ENCODE peak calls at places on chromosomes 16 and 17, in nine cellular contexts. S, M, U, Z, K, W, E, J and D are unnamed samples.

GRCh38 chr16:1046271-1046955 is 26.1 kb upstream of the SSTR5 start:
- DNase-seq in S (no peak), M (no peak), U (no peak), Z (no peak), K (no peak), W (no peak), E (no peak), J (no peak), D (no peak)

GRCh38 chr17:39599006-39599664 is 8.6 kb downstream of the NEUROD2 start:
- DNase-seq in S (peak; percentile 71), M (no peak), U (no peak), Z (no peak), K (no peak), W (no peak), E (no peak), J (no peak), D (peak; percentile 46)

GRCh38 chr16:556479-557173 is 3.6 kb upstream of the PRR35 start:
- DNase-seq in S (no peak), M (no peak), U (no peak), Z (no peak), K (no peak), W (no peak), E (no peak), J (no peak), D (peak; percentile 73)

GRCh38 chr16:35714665-35715064 is 2255.3 kb downstream of the TP53TG3F start:
- DNase-seq in S (no peak), M (no peak), U (peak; percentile 27), Z (no peak), K (no peak), W (no peak), E (no peak), J (no peak), D (no peak)

GRCh38 chr17:27345141-27345904 is 51.4 kb downstream of the WSB1 start:
- DNase-seq in S (no peak), M (no peak), U (no peak), Z (peak; percentile 94), K (no peak), W (no peak), E (no peak), J (no peak), D (no peak)

GRCh38 chr17:79699386-79700036 is 31.2 kb upstream of the ENPP7 start:
- DNase-seq in S (no peak), M (no peak), U (no peak), Z (no peak), K (no peak), W (no peak), E (no peak), J (no peak), D (no peak)

GRCh38 chr17:31416503-31416923 is 25.0 kb downstream of the RAB11FIP4 start:
- DNase-seq in S (no peak), M (peak; percentile 42), U (peak; percentile 19), Z (no peak), K (no peak), W (no peak), E (no peak), J (no peak), D (no peak)

GRCh38 chr17:16418684-16419066 is 3.3 kb downstream of the TRPV2 start:
- DNase-seq in S (no peak), M (no peak), U (no peak), Z (no peak), K (no peak), W (no peak), E (peak; percentile 29), J (peak; percentile 24), D (no peak)

GRCh38 chr16:4913130-4913773 is 23.7 kb downstream of the PPL start:
- DNase-seq in S (no peak), M (no peak), U (no peak), Z (no peak), K (no peak), W (no peak), E (no peak), J (no peak), D (no peak)

GRCh38 chr17:4513113-4514032 is 14.7 kb downstream of the SPNS2 start:
- DNase-seq in S (no peak), M (no peak), U (no peak), Z (no peak), K (no peak), W (no peak), E (no peak), J (no peak), D (no peak)

GRCh38 chr16:1537138-1537577 is 3.7 kb downstream of the TMEM204 start:
- DNase-seq in S (no peak), M (no peak), U (no peak), Z (no peak), K (no peak), W (no peak), E (no peak), J (no peak), D (no peak)

GRCh38 chr17:36070427-36070826 is 6.4 kb downstream of the CCL18 start:
- DNase-seq in S (no peak), M (no peak), U (no peak), Z (no peak), K (no peak), W (no peak), E (no peak), J (no peak), D (no peak)

GRCh38 chr17:42571435-42572225 is 4.7 kb downstream of the MLX start:
- DNase-seq in S (no peak), M (no peak), U (no peak), Z (no peak), K (no peak), W (no peak), E (no peak), J (no peak), D (no peak)

GRCh38 chr16:85072947-85073346 is 39.3 kb downstream of the CIBAR2 start:
- DNase-seq in S (peak; percentile 22), M (no peak), U (peak; percentile 20), Z (no peak), K (no peak), W (no peak), E (no peak), J (peak; percentile 17), D (peak; percentile 65)

GRCh38 chr17:29149431-29150064 is 30.6 kb downstream of the MYO18A start:
- DNase-seq in S (peak; percentile 92), M (no peak), U (no peak), Z (no peak), K (no peak), W (no peak), E (peak; percentile 47), J (peak; percentile 87), D (no peak)

GRCh38 chr17:3600529-3601205 is 8.5 kb downstream of the TRPV1 start:
- DNase-seq in S (no peak), M (no peak), U (no peak), Z (no peak), K (no peak), W (no peak), E (no peak), J (no peak), D (no peak)

GRCh38 chr17:57407287-57408063 is 151.2 kb downstream of the MSI2 start:
- DNase-seq in S (no peak), M (peak; percentile 50), U (no peak), Z (peak; percentile 65), K (no peak), W (no peak), E (no peak), J (no peak), D (no peak)

GRCh38 chr16:87062569-87063442 is 254.4 kb downstream of the C16orf95 start:
- DNase-seq in S (peak; percentile 39), M (peak; percentile 98), U (peak; percentile 73), Z (peak; percentile 30), K (peak; percentile 5), W (peak; percentile 29), E (peak; percentile 73), J (peak; percentile 28), D (peak; percentile 30)

GRCh38 chr16:89742948-89743347 is 21.6 kb downstream of the ZNF276 start:
- DNase-seq in S (no peak), M (no peak), U (no peak), Z (no peak), K (no peak), W (no peak), E (no peak), J (no peak), D (no peak)

GRCh38 chr17:27319536-27320221 is 25.8 kb downstream of the WSB1 start:
- DNase-seq in S (peak; percentile 98), M (no peak), U (peak; percentile 82), Z (peak; percentile 67), K (no peak), W (no peak), E (no peak), J (no peak), D (peak; percentile 90)

GRCh38 chr17:51155416-51155815 is 2.1 kb downstream of the NME1 start:
- DNase-seq in S (no peak), M (no peak), U (no peak), Z (no peak), K (no peak), W (no peak), E (no peak), J (no peak), D (no peak)